ENCODE peak calls at places on chromosomes 4 and X, in eight cellular contexts. Y is NB4, J is upper lobe of left lung, N is cardiac muscle cell, U is thoracic aorta, B is cardiac fibroblast, M is BE2C, W is RWPE2. Z is an unnamed sample.

GRCh38 chr4:107153228-107153627 is 117.1 kb upstream of the DKK2 start:
- DNase-seq in Y (peak; percentile 28), B (peak; percentile 33), J (no peak), N (peak; percentile 34), M (peak; percentile 46), W (no peak), U (no peak), Z (no peak)

GRCh38 chr4:136741468-136741867 is 790.8 kb downstream of the PCDH18 start:
- DNase-seq in Y (no peak), B (peak; percentile 41), M (no peak), J (no peak), U (no peak), N (peak; percentile 60), W (no peak), Z (no peak)

GRCh38 chrX:71650333-71650969 is 16.9 kb upstream of the LOC101059915 start:
- DNase-seq in N (no peak), B (no peak), J (no peak), Y (peak; percentile 56), M (no peak), W (no peak), U (no peak), Z (no peak)

GRCh38 chrX:119407681-119408080 is 8.5 kb downstream of the SLC25A43 start:
- DNase-seq in B (no peak), U (no peak), J (no peak), N (no peak), Y (no peak), W (no peak), M (no peak), Z (no peak)

GRCh38 chr4:110270492-110271197 is 72.2 kb upstream of the ELOVL6 start:
- DNase-seq in U (no peak), Y (peak; percentile 14), B (peak; percentile 33), N (peak; percentile 56), J (no peak), M (no peak), W (no peak), Z (no peak)

GRCh38 chrX:13008189-13008533 is 33.3 kb downstream of the TMSB4X start:
- DNase-seq in N (no peak), U (no peak), M (no peak), B (no peak), Y (peak; percentile 61), W (no peak), J (no peak), Z (no peak)

GRCh38 chrX:64850371-64851082 is 125.7 kb downstream of the ZC4H2 start:
- DNase-seq in Y (no peak), W (no peak), M (no peak), N (no peak), U (no peak), J (no peak), B (no peak), Z (no peak)

GRCh38 chr4:2935762-2936743 is 27.2 kb downstream of the NOP14 start:
- DNase-seq in J (no peak), Y (peak; percentile 80), B (no peak), U (peak; percentile 2), M (no peak), N (peak; percentile 33), W (peak; percentile 90), Z (no peak)

GRCh38 chr4:130479674-130480073 is 1383.7 kb downstream of the C4orf33 start:
- DNase-seq in B (no peak), Y (no peak), W (no peak), N (no peak), U (no peak), M (no peak), J (no peak), Z (no peak)

GRCh38 chr4:152010680-152011079 is 249.9 kb upstream of the GATB start:
- DNase-seq in M (no peak), Y (no peak), J (no peak), W (no peak), U (no peak), N (no peak), B (no peak), Z (no peak)

GRCh38 chr4:95165926-95166524 is 382.7 kb downstream of the UNC5C start:
- DNase-seq in M (peak; percentile 51), W (no peak), B (peak; percentile 85), U (no peak), N (peak; percentile 87), Y (peak; percentile 65), J (no peak), Z (no peak)

GRCh38 chr4:96347582-96347981 is 507.7 kb downstream of the PDHA2 start:
- DNase-seq in W (no peak), N (no peak), Y (no peak), B (no peak), M (no peak), J (no peak), U (no peak), Z (no peak)

GRCh38 chrX:65926095-65927019 is 113.5 kb downstream of the VSIG4 start:
- DNase-seq in N (no peak), B (no peak), M (no peak), J (no peak), Y (peak; percentile 70), W (no peak), U (no peak), Z (no peak)

GRCh38 chr4:119626420-119626819 is 2.2 kb downstream of the PDE5A start:
- DNase-seq in U (no peak), M (no peak), N (no peak), B (no peak), W (no peak), J (no peak), Y (no peak), Z (no peak)

GRCh38 chr4:107951551-107951950 is 20.2 kb downstream of the CYP2U1 start:
- DNase-seq in Y (no peak), N (peak; percentile 21), W (no peak), M (no peak), U (no peak), B (peak; percentile 21), J (no peak), Z (no peak)

GRCh38 chr4:161762796-161763195 is 401.0 kb downstream of the FSTL5 start:
- DNase-seq in N (peak; percentile 27), B (peak; percentile 40), W (no peak), M (no peak), Y (no peak), J (no peak), U (no peak), Z (no peak)

GRCh38 chr4:86498560-86499166 is 95.5 kb upstream of the PTPN13 start:
- DNase-seq in Y (peak; percentile 73), B (peak; percentile 74), M (peak; percentile 16), U (no peak), N (peak; percentile 78), J (no peak), W (no peak), Z (no peak)

GRCh38 chr4:66178901-66179300 is 508.6 kb upstream of the EPHA5 start:
- DNase-seq in J (no peak), M (no peak), Y (no peak), U (no peak), N (peak; percentile 14), B (peak; percentile 28), W (no peak), Z (no peak)

DNA sequence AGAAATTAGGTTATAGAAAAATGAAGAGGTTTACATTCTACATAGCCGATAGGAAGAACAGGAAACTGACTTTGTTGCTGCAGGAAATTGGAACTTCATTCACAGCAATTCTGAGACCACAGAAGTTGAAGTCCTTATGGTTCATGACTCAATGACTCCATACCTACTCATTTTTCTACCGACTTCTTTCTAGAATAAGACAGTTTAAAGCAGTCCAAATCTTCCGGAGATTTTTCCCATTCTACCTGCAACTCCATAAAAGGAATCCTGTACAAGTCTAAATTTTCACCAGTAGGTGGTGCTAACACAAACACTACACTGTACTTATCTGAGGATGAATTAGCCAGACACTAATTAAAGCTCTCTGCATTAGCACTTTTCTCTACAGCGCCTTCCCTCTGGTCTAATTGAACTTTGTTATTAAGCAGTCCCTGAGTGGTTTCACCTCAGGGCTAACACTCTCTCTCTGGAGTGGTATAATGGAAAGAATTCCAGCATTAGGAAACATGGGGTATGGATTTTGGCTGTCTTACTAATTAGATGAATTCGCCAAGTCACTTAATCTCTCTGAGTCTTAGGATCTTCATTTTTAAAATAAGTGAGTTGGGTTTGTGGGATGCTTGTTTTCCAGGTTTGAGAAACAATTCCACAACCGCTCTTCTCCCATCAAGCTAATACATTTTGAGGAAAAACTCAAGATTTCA is 167.9 kb downstream of the SMIM20 start:
- DNase-seq in U (no peak), M (no peak), J (no peak), W (no peak), N (peak; percentile 61), Y (peak; percentile 78), B (peak; percentile 62), Z (no peak)
- TF ChIP-seq CTCF in U (peak; percentile 60), M (peak; percentile 75), J (peak; percentile 74), W (peak; percentile 83), N (peak; percentile 67), Y (peak; percentile 72), B (peak; percentile 58), Z (peak; percentile 68)

DNA sequence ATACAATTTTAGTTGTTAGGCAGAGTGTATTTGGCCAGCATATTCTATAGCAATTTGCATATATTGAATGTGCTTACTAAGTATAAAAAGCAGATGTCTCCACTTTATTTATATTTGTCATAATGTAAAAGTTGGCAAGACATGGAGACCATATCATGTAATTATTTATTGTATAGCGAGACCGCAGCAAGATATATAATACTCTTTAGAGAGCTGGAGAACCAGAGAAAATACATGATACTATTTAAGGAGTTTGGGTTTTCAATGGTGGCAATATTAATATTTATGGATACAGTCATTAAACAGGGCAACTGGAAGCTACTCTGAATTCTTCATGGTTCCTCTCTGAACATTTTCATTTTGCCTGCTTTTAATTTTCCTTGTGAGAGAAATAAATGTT is 35.0 kb downstream of the INTU start:
- DNase-seq in J (no peak), B (no peak), U (no peak), W (no peak), N (no peak), Y (no peak), M (no peak), Z (no peak)
- TF ChIP-seq CTCF in J (no peak), B (no peak), U (no peak), W (no peak), N (no peak), Y (no peak), M (no peak), Z (no peak)

GRCh38 chrX:23901805-23902204 is 5.9 kb downstream of the APOO start:
- DNase-seq in N (peak; percentile 88), U (peak; percentile 19), W (no peak), M (peak; percentile 47), B (peak; percentile 91), Y (peak; percentile 91), J (no peak), Z (no peak)
- TF ChIP-seq CTCF in N (peak; percentile 64), U (no peak), W (peak; percentile 39), M (peak; percentile 60), B (peak; percentile 53), Y (peak; percentile 46), J (peak; percentile 74), Z (peak; percentile 13)

GRCh38 chr4:4549534-4549933 is 7.7 kb upstream of the STX18 start:
- DNase-seq in J (no peak), U (no peak), W (no peak), B (no peak), Y (no peak), M (no peak), N (no peak), Z (no peak)

GRCh38 chr4:4555916-4556315 is 14.1 kb upstream of the STX18 start:
- DNase-seq in J (no peak), M (no peak), B (peak; percentile 68), Y (no peak), W (no peak), U (no peak), N (peak; percentile 80), Z (no peak)

GRCh38 chr4:4558881-4559280 is 17.0 kb upstream of the STX18 start:
- DNase-seq in J (no peak), W (no peak), N (no peak), U (no peak), M (no peak), B (no peak), Y (no peak), Z (no peak)

GRCh38 chr4:4559596-4559995 is 17.7 kb upstream of the STX18 start:
- DNase-seq in W (no peak), J (no peak), U (no peak), Y (no peak), B (no peak), N (no peak), M (no peak), Z (no peak)

GRCh38 chr4:4554234-4554633 is 12.4 kb upstream of the STX18 start:
- DNase-seq in J (no peak), M (no peak), U (no peak), Y (no peak), W (no peak), B (no peak), N (no peak), Z (no peak)
- TF ChIP-seq CTCF in J (no peak), M (no peak), U (no peak), Y (no peak), W (no peak), B (no peak), N (no peak), Z (no peak)

Z was measured in natural killer cell.